ENCODE peak calls at places on chromosomes 7 and 10, in ten cellular contexts. S, Q, B, L, U, M, P, J, D and A are unnamed samples.

GRCh38 chr10:87541114-87541513 is 36.4 kb downstream of the MINPP1 start:
- DNase-seq in S (peak; percentile 53), Q (no peak), B (no peak), L (no peak), U (no peak), M (no peak), P (no peak), J (peak; percentile 69), D (no peak), A (no peak)

GRCh38 chr7:112252691-112253090 is 46.2 kb downstream of the ZNF277 start:
- DNase-seq in S (no peak), Q (no peak), B (no peak), L (no peak), U (no peak), M (no peak), P (no peak), J (no peak), D (no peak), A (no peak)

GRCh38 chr7:107693396-107693795 is 32.8 kb downstream of the SLC26A4 start:
- DNase-seq in S (no peak), Q (no peak), B (no peak), L (no peak), U (no peak), M (no peak), P (no peak), J (no peak), D (no peak), A (no peak)

GRCh38 chr10:73771722-73772279 is 10.0 kb upstream of the CHCHD1 start:
- DNase-seq in S (no peak), Q (peak; percentile 81), B (peak; percentile 36), L (peak; percentile 88), U (no peak), M (peak; percentile 87), P (peak; percentile 91), J (no peak), D (peak; percentile 32), A (no peak)

GRCh38 chr10:113058175-113058961 is 108.3 kb downstream of the TCF7L2 start:
- DNase-seq in S (peak; percentile 64), Q (no peak), B (peak; percentile 56), L (peak; percentile 59), U (no peak), M (peak; percentile 46), P (no peak), J (peak; percentile 50), D (peak; percentile 93), A (no peak)

GRCh38 chr10:11162828-11163599 is 145.3 kb downstream of the CELF2 start:
- DNase-seq in S (no peak), Q (peak; percentile 92), B (no peak), L (peak; percentile 61), U (peak; percentile 73), M (peak; percentile 81), P (no peak), J (no peak), D (no peak), A (no peak)

GRCh38 chr7:801940-802364 is 30.3 kb upstream of the SUN1 start:
- DNase-seq in S (no peak), Q (peak; percentile 70), B (no peak), L (peak; percentile 71), U (peak; percentile 92), M (peak; percentile 67), P (no peak), J (no peak), D (no peak), A (no peak)

GRCh38 chr7:94530114-94530513 is 20.5 kb downstream of the CASD1 start:
- DNase-seq in S (no peak), Q (no peak), B (no peak), L (no peak), U (no peak), M (no peak), P (no peak), J (no peak), D (no peak), A (no peak)

GRCh38 chr10:78759448-78760120 is 309.2 kb upstream of the ZMIZ1 start:
- DNase-seq in S (no peak), Q (peak; percentile 65), B (no peak), L (no peak), U (no peak), M (no peak), P (no peak), J (no peak), D (no peak), A (no peak)

GRCh38 chr7:102306916-102307677 is 20.4 kb downstream of the SH2B2 start:
- DNase-seq in S (peak; percentile 44), Q (peak; percentile 95), B (peak; percentile 21), L (peak; percentile 80), U (peak; percentile 74), M (peak; percentile 89), P (peak; percentile 54), J (no peak), D (peak; percentile 62), A (no peak)

GRCh38 chr7:37346761-37347160 is 101.9 kb downstream of the ELMO1 start:
- DNase-seq in S (no peak), Q (no peak), B (no peak), L (no peak), U (no peak), M (no peak), P (no peak), J (no peak), D (no peak), A (no peak)

DNA sequence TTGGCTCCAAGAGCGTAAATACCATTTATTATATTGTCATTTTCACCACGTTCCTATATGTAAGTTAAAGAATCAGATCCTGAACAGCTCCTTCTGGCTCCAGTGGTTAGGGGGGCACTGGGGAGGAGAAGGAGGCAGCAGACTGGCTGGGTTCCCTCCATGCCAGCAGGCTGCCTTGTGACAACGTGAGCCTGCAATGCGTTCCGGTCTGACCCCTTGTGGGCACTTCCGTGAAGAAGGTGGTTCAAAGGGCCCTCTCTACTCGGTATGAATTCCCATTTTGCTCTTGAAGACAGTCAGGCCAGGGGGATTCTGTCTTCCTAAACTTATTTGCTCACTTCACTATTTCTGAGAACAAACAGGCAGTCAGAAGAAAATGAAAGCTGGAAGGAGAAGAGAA is 253.4 kb downstream of the BMPER start:
- DNase-seq in S (no peak), Q (no peak), B (no peak), L (no peak), U (no peak), M (no peak), P (no peak), J (no peak), D (no peak), A (no peak)
- TF ChIP-seq CTCF in S (no peak), Q (no peak), B (peak; percentile 20), L (no peak), U (no peak), M (no peak), P (no peak), J (peak; percentile 34), D (peak; percentile 10), A (no peak)

GRCh38 chr7:104848386-104848990 is 165.5 kb upstream of the KMT2E start:
- DNase-seq in S (peak; percentile 9), Q (no peak), B (no peak), L (peak; percentile 64), U (no peak), M (peak; percentile 52), P (peak; percentile 84), J (peak; percentile 41), D (peak; percentile 54), A (peak; percentile 77)
- TF ChIP-seq CTCF in S (peak; percentile 81), Q (peak; percentile 85), B (peak; percentile 89), L (peak; percentile 77), U (peak; percentile 70), M (peak; percentile 85), P (peak; percentile 84), J (peak; percentile 92), D (peak; percentile 89), A (peak; percentile 87)

GRCh38 chr7:139626817-139627216 is 103.3 kb downstream of the CLEC2L start:
- DNase-seq in S (no peak), Q (no peak), B (no peak), L (no peak), U (no peak), M (no peak), P (no peak), J (no peak), D (no peak), A (no peak)

GRCh38 chr7:139634087-139634486 is 110.6 kb downstream of the CLEC2L start:
- DNase-seq in S (no peak), Q (no peak), B (no peak), L (no peak), U (no peak), M (no peak), P (no peak), J (no peak), D (no peak), A (no peak)

GRCh38 chr7:139630643-139631519 is 107.4 kb downstream of the CLEC2L start:
- DNase-seq in S (no peak), Q (no peak), B (no peak), L (no peak), U (no peak), M (no peak), P (no peak), J (no peak), D (no peak), A (no peak)

GRCh38 chr7:139631520-139632031 is 108.1 kb downstream of the CLEC2L start:
- DNase-seq in S (no peak), Q (no peak), B (no peak), L (no peak), U (no peak), M (no peak), P (no peak), J (no peak), D (no peak), A (no peak)

DNA sequence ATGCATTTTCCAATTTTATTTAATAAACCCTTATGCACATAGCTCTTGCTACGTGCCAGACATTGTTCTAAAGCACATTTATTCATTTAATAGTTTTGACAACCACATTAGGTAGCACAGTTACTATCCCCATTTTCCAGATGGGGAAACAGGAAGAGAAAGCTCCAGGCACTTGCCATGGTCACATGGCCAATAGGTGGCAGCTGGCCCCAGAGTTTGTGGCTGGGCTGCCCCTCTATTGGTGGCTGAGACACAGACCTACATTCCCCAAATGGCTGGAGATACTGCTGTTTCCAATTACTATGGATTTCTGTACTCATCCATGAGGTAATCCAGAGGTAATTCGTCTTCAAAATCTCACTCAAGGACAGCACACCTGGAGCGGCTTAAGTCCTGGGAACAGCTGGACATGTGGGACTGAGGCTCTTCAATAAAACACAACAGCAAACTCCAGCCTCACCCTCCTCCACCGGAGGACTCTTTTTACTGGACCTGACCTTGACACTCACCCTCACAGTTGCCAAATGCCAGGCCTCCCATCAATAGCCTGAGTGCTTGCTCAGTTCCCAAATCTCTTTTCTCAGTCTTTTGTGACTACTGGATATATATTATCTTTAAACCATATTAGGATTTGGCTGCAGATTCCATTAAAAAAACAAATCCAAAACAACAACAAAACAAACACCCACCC is 106.1 kb downstream of the CLEC2L start:
- DNase-seq in S (no peak), Q (no peak), B (no peak), L (no peak), U (no peak), M (no peak), P (no peak), J (no peak), D (no peak), A (no peak)
- TF ChIP-seq CTCF in S (no peak), Q (no peak), B (no peak), L (no peak), U (no peak), M (no peak), P (no peak), J (no peak), D (no peak), A (no peak)

DNA sequence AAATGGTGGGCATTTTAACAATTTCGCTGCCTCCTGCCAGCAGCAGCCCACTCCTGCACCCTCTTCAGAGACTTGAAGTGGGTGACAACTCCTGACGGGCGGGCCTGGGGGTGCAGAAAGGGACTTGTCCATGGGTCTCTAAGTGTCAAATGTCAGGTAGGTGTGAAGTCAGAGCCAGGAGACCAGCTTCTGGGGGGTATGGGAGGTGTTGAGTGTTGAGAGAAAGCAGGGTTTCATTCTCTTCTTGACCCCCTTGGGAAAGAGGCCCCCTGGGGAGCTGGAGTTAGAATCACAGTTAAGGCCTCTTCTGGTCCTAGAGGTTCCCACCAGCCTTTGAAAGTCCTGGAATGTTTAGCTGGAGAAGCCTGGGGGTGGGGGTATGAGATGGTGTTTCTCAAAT is 11.6 kb upstream of the PALD1 start:
- DNase-seq in S (no peak), Q (no peak), B (no peak), L (no peak), U (no peak), M (no peak), P (no peak), J (no peak), D (no peak), A (no peak)
- TF ChIP-seq CTCF in S (no peak), Q (no peak), B (no peak), L (no peak), U (no peak), M (no peak), P (no peak), J (no peak), D (no peak), A (no peak)